ENCODE peak calls at places on chromosomes 3 and 15, in ten cellular contexts. D is fibroblast of lung, G is psoas muscle, M is sigmoid colon, F is Panc1, A is ovary, S is transverse colon, O is lower lobe of right lung, P is AG04450, C is IMR-90. U is an unnamed sample.

GRCh38 chr15:70761046-70761445 is 2.3 kb downstream of the UACA start:
- DNase-seq in D (no peak), O (no peak), A (no peak), M (no peak), F (no peak), C (no peak), S (no peak), G (no peak), P (no peak), U (no peak)

GRCh38 chr15:83443076-83443847 is 3.9 kb upstream of the SH3GL3 start:
- DNase-seq in A (no peak), O (no peak), D (peak; percentile 29), C (no peak), S (no peak), P (no peak), M (no peak), F (no peak), G (no peak), U (no peak)

GRCh38 chr3:141193431-141193830 is 38.2 kb upstream of the PXYLP1 start:
- DNase-seq in F (no peak), O (no peak), G (no peak), C (no peak), D (no peak), S (no peak), A (no peak), M (no peak), P (no peak), U (no peak)

GRCh38 chr3:198090795-198091194 is 130.8 kb downstream of the LMLN start:
- DNase-seq in C (no peak), F (no peak), A (no peak), D (no peak), G (no peak), M (no peak), S (no peak), P (no peak), O (no peak), U (no peak)

GRCh38 chr3:40871411-40871810 is 327.9 kb upstream of the CTNNB1 start:
- DNase-seq in D (no peak), M (no peak), S (no peak), P (no peak), G (no peak), F (no peak), C (no peak), O (no peak), A (no peak), U (no peak)

GRCh38 chr3:178205750-178206149 is 330.5 kb upstream of the KCNMB2 start:
- DNase-seq in M (no peak), C (peak; percentile 51), D (peak; percentile 67), A (no peak), P (peak; percentile 11), S (no peak), O (no peak), F (no peak), G (no peak), U (no peak)

GRCh38 chr3:123310741-123311140 is 109.0 kb downstream of the SEC22A start:
- DNase-seq in A (no peak), S (no peak), O (peak; percentile 7), F (no peak), M (no peak), P (no peak), C (peak; percentile 31), G (no peak), D (no peak), U (no peak)

GRCh38 chr3:14222457-14222856 is 43.8 kb downstream of the LSM3 start:
- DNase-seq in C (no peak), D (no peak), P (no peak), G (no peak), F (no peak), M (no peak), O (no peak), A (no peak), S (no peak), U (no peak)

GRCh38 chr3:153093629-153094028 is 68.4 kb upstream of the RAP2B start:
- DNase-seq in D (no peak), F (no peak), G (no peak), M (no peak), P (no peak), A (no peak), C (no peak), S (no peak), O (no peak), U (no peak)

GRCh38 chr3:148082881-148083280 is 614.8 kb upstream of the AGTR1 start:
- DNase-seq in P (no peak), S (no peak), F (no peak), D (no peak), A (no peak), O (no peak), G (no peak), C (no peak), M (no peak), U (no peak)

GRCh38 chr3:55592572-55592971 is 105.5 kb upstream of the WNT5A start:
- DNase-seq in P (no peak), D (peak; percentile 68), O (no peak), A (no peak), M (no peak), S (no peak), G (no peak), F (no peak), C (no peak), U (no peak)

GRCh38 chr15:90829942-90830440 is 38.4 kb upstream of the FURIN start:
- DNase-seq in D (no peak), G (no peak), M (no peak), F (no peak), O (peak; percentile 53), A (no peak), S (no peak), P (no peak), C (no peak), U (peak; percentile 23)

GRCh38 chr15:68208136-68208535 is 3.0 kb upstream of the CALML4 start:
- DNase-seq in M (peak; percentile 56), P (no peak), F (no peak), C (no peak), O (no peak), A (no peak), D (no peak), S (no peak), G (no peak), U (no peak)

GRCh38 chr15:74626752-74627692 is 11.4 kb downstream of the CLK3 start:
- DNase-seq in F (no peak), P (no peak), C (no peak), D (no peak), G (no peak), A (no peak), S (no peak), O (no peak), M (no peak), U (no peak)

GRCh38 chr15:89531796-89532537 is 35.6 kb upstream of the RHCG start:
- DNase-seq in O (no peak), A (no peak), F (no peak), M (no peak), S (no peak), P (no peak), D (no peak), C (no peak), G (no peak), U (no peak)

GRCh38 chr15:99566157-99566900 is 545 bp downstream of the MEF2A start:
- DNase-seq in M (peak; percentile 75), G (peak; percentile 48), S (peak; percentile 41), C (no peak), O (peak; percentile 57), D (peak; percentile 11), A (peak; percentile 65), F (no peak), P (no peak), U (peak; percentile 32)

GRCh38 chr3:178703268-178703975 is 167.2 kb downstream of the KCNMB2 start:
- DNase-seq in O (no peak), F (peak; percentile 8), P (peak; percentile 91), C (peak; percentile 97), M (no peak), G (no peak), A (no peak), D (peak; percentile 77), S (no peak), U (no peak)

GRCh38 chr15:95024388-95024787 is 793.0 kb downstream of the MCTP2 start:
- DNase-seq in C (peak; percentile 59), P (peak; percentile 7), M (no peak), S (no peak), O (no peak), A (no peak), G (no peak), F (no peak), D (peak; percentile 45), U (no peak)
- H3K9me3 ChIP-seq in C (no peaks in the 10 kb centered on the region), P (no peaks in the 10 kb centered on the region), M (no peaks in the 10 kb centered on the region), S (no peaks in the 10 kb centered on the region), O (no peaks in the 10 kb centered on the region), A (no peaks in the 10 kb centered on the region), G (peaks cover 3% of the 10 kb centered on the region), F (peaks cover 8% of the 10 kb centered on the region), D (no peaks in the 10 kb centered on the region), U (no peaks in the 10 kb centered on the region)

GRCh38 chr3:182785142-182785541 is 8.2 kb upstream of the ATP11B start:
- DNase-seq in F (no peak), D (no peak), S (no peak), O (no peak), G (no peak), P (no peak), A (no peak), M (no peak), C (no peak), U (no peak)
- H3K9me3 ChIP-seq in F (no peaks in the 10 kb centered on the region), D (no peaks in the 10 kb centered on the region), S (no peaks in the 10 kb centered on the region), O (no peaks in the 10 kb centered on the region), G (no peaks in the 10 kb centered on the region), P (no peaks in the 10 kb centered on the region), A (no peaks in the 10 kb centered on the region), M (no peaks in the 10 kb centered on the region), C (no peaks in the 10 kb centered on the region), U (no peaks in the 10 kb centered on the region)

GRCh38 chr15:97026781-97027180 is 696.3 kb downstream of the NR2F2 start:
- DNase-seq in O (no peak), F (no peak), G (no peak), S (no peak), C (no peak), P (no peak), M (no peak), D (peak; percentile 22), A (no peak), U (no peak)

GRCh38 chr15:97027772-97028171 is 697.3 kb downstream of the NR2F2 start:
- DNase-seq in A (no peak), D (no peak), C (no peak), M (no peak), O (no peak), G (no peak), F (no peak), S (no peak), P (no peak), U (no peak)

GRCh38 chr15:97030251-97030650 is 699.8 kb downstream of the NR2F2 start:
- DNase-seq in D (no peak), F (no peak), O (no peak), P (no peak), A (no peak), G (no peak), S (no peak), M (no peak), C (no peak), U (no peak)
- H3K9me3 ChIP-seq in D (no peaks in the 10 kb centered on the region), F (peaks cover 7% of the 10 kb centered on the region), O (peaks cover 10% of the 10 kb centered on the region), P (peaks cover 3% of the 10 kb centered on the region), A (no peaks in the 10 kb centered on the region), G (no peaks in the 10 kb centered on the region), S (no peaks in the 10 kb centered on the region), M (no peaks in the 10 kb centered on the region), C (peaks cover 11% of the 10 kb centered on the region), U (no peaks in the 10 kb centered on the region)

DNA sequence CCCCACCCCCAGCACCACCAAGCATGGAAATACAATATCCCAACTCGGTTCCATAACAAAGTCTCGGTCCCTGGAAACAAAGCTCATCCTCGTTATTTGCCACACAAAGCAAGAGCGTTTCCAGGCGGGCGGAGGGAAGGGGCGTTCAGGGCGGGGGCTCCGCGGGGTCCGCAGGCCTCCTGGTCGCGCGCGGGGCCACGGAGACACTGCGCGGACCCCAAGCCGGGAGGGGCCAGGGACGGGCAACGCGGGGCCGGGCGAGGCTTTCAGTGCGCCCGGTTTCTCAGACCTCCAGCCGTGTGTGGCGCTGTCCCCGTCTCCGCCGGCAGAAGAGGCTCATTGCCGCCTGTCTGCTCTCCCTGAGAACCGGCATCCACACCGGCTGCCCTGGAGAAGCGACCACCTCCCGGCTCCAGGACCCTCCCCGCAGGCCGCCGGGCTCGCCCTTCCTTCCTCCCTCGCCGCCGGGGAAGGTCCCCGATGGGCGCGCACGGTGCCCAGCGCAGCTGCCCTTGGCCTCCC is 329.0 kb downstream of the OCA2 start:
- DNase-seq in O (no peak), P (no peak), F (no peak), C (no peak), M (no peak), A (no peak), S (no peak), D (no peak), G (no peak), U (no peak)
- H3K9me3 ChIP-seq in O (no peaks in the 10 kb centered on the region), P (peaks cover 56% of the 10 kb centered on the region), F (no peaks in the 10 kb centered on the region), C (peaks cover 35% of the 10 kb centered on the region), M (no peaks in the 10 kb centered on the region), A (peaks cover 3% of the 10 kb centered on the region), S (no peaks in the 10 kb centered on the region), D (no peaks in the 10 kb centered on the region), G (no peaks in the 10 kb centered on the region), U (no peaks in the 10 kb centered on the region)

U was measured in T-helper 17 cell.